ENCODE peak calls at places on chromosomes 6 and 20, in ten cellular contexts. One of them, this sample, is unnamed.

GRCh38 chr6:83215131-83216047 is 22.2 kb downstream of the RWDD2A start:
- DNase-seq in choroid plexus epithelial cell: peak
- DNase-seq in GM12878: peak
- DNase-seq in H7: no peak
- DNase-seq in stimulated activated CD8-positive, alpha-beta memory T cell treated with anti-CD3 and anti-CD28 coated beads, Interleukin-7, amount 100 ng/mL, for 48 hours: no peak
- DNase-seq in fibroblast of pulmonary artery: peak
- DNase-seq in stimulated activated naive CD8-positive, alpha-beta T cell treated with anti-CD3 and anti-CD28 coated beads, Interleukin-15, amount 100 ng/mL, for 72 hours: peak
- DNase-seq in tibial artery: peak
- DNase-seq in hypothalamus: no peak
- DNase-seq in AG20443: peak
- DNase-seq in this sample: peak

GRCh38 chr6:71533939-71534379 is 245.3 kb downstream of the OGFRL1 start:
- DNase-seq in choroid plexus epithelial cell: peak
- DNase-seq in GM12878: no peak
- DNase-seq in H7: peak
- DNase-seq in stimulated activated CD8-positive, alpha-beta memory T cell treated with anti-CD3 and anti-CD28 coated beads, Interleukin-7, amount 100 ng/mL, for 48 hours: no peak
- DNase-seq in fibroblast of pulmonary artery: peak
- DNase-seq in stimulated activated naive CD8-positive, alpha-beta T cell treated with anti-CD3 and anti-CD28 coated beads, Interleukin-15, amount 100 ng/mL, for 72 hours: no peak
- DNase-seq in tibial artery: no peak
- DNase-seq in hypothalamus: no peak
- DNase-seq in AG20443: peak
- DNase-seq in this sample: no peak

GRCh38 chr6:37783831-37784584 is 35.5 kb upstream of the ZFAND3 start:
- DNase-seq in choroid plexus epithelial cell: peak
- DNase-seq in GM12878: no peak
- DNase-seq in H7: peak
- DNase-seq in stimulated activated CD8-positive, alpha-beta memory T cell treated with anti-CD3 and anti-CD28 coated beads, Interleukin-7, amount 100 ng/mL, for 48 hours: no peak
- DNase-seq in fibroblast of pulmonary artery: peak
- DNase-seq in stimulated activated naive CD8-positive, alpha-beta T cell treated with anti-CD3 and anti-CD28 coated beads, Interleukin-15, amount 100 ng/mL, for 72 hours: peak
- DNase-seq in tibial artery: peak
- DNase-seq in hypothalamus: no peak
- DNase-seq in AG20443: peak
- DNase-seq in this sample: no peak

GRCh38 chr6:29974901-29975560 is 32.7 kb downstream of the HLA-A start:
- DNase-seq in choroid plexus epithelial cell: no peak
- DNase-seq in GM12878: no peak
- DNase-seq in H7: peak
- DNase-seq in stimulated activated CD8-positive, alpha-beta memory T cell treated with anti-CD3 and anti-CD28 coated beads, Interleukin-7, amount 100 ng/mL, for 48 hours: no peak
- DNase-seq in fibroblast of pulmonary artery: no peak
- DNase-seq in stimulated activated naive CD8-positive, alpha-beta T cell treated with anti-CD3 and anti-CD28 coated beads, Interleukin-15, amount 100 ng/mL, for 72 hours: no peak
- DNase-seq in tibial artery: no peak
- DNase-seq in hypothalamus: no peak
- DNase-seq in AG20443: no peak
- DNase-seq in this sample: no peak

GRCh38 chr6:24574809-24575208 is 71.2 kb downstream of the KIAA0319 start:
- DNase-seq in choroid plexus epithelial cell: peak
- DNase-seq in GM12878: no peak
- DNase-seq in H7: no peak
- DNase-seq in stimulated activated CD8-positive, alpha-beta memory T cell treated with anti-CD3 and anti-CD28 coated beads, Interleukin-7, amount 100 ng/mL, for 48 hours: no peak
- DNase-seq in fibroblast of pulmonary artery: no peak
- DNase-seq in stimulated activated naive CD8-positive, alpha-beta T cell treated with anti-CD3 and anti-CD28 coated beads, Interleukin-15, amount 100 ng/mL, for 72 hours: no peak
- DNase-seq in tibial artery: peak
- DNase-seq in hypothalamus: no peak
- DNase-seq in AG20443: no peak
- DNase-seq in this sample: no peak

GRCh38 chr6:144343736-144344428 is 58.7 kb downstream of the UTRN start:
- DNase-seq in choroid plexus epithelial cell: no peak
- DNase-seq in GM12878: peak
- DNase-seq in H7: no peak
- DNase-seq in stimulated activated CD8-positive, alpha-beta memory T cell treated with anti-CD3 and anti-CD28 coated beads, Interleukin-7, amount 100 ng/mL, for 48 hours: no peak
- DNase-seq in fibroblast of pulmonary artery: peak
- DNase-seq in stimulated activated naive CD8-positive, alpha-beta T cell treated with anti-CD3 and anti-CD28 coated beads, Interleukin-15, amount 100 ng/mL, for 72 hours: peak
- DNase-seq in tibial artery: no peak
- DNase-seq in hypothalamus: no peak
- DNase-seq in AG20443: no peak
- DNase-seq in this sample: no peak

GRCh38 chr20:20411382-20411781 is 43.5 kb downstream of the INSM1 start:
- DNase-seq in choroid plexus epithelial cell: no peak
- DNase-seq in GM12878: no peak
- DNase-seq in H7: no peak
- DNase-seq in stimulated activated CD8-positive, alpha-beta memory T cell treated with anti-CD3 and anti-CD28 coated beads, Interleukin-7, amount 100 ng/mL, for 48 hours: no peak
- DNase-seq in fibroblast of pulmonary artery: no peak
- DNase-seq in stimulated activated naive CD8-positive, alpha-beta T cell treated with anti-CD3 and anti-CD28 coated beads, Interleukin-15, amount 100 ng/mL, for 72 hours: no peak
- DNase-seq in tibial artery: no peak
- DNase-seq in hypothalamus: no peak
- DNase-seq in AG20443: no peak
- DNase-seq in this sample: no peak

GRCh38 chr6:14026831-14027539 is 90.6 kb upstream of the CD83 start:
- DNase-seq in choroid plexus epithelial cell: no peak
- DNase-seq in GM12878: no peak
- DNase-seq in H7: no peak
- DNase-seq in stimulated activated CD8-positive, alpha-beta memory T cell treated with anti-CD3 and anti-CD28 coated beads, Interleukin-7, amount 100 ng/mL, for 48 hours: no peak
- DNase-seq in fibroblast of pulmonary artery: no peak
- DNase-seq in stimulated activated naive CD8-positive, alpha-beta T cell treated with anti-CD3 and anti-CD28 coated beads, Interleukin-15, amount 100 ng/mL, for 72 hours: no peak
- DNase-seq in tibial artery: no peak
- DNase-seq in hypothalamus: no peak
- DNase-seq in AG20443: peak
- DNase-seq in this sample: no peak

GRCh38 chr6:131673184-131673583 is 28.0 kb downstream of the OR2A4 start:
- DNase-seq in choroid plexus epithelial cell: no peak
- DNase-seq in GM12878: no peak
- DNase-seq in H7: no peak
- DNase-seq in stimulated activated CD8-positive, alpha-beta memory T cell treated with anti-CD3 and anti-CD28 coated beads, Interleukin-7, amount 100 ng/mL, for 48 hours: no peak
- DNase-seq in fibroblast of pulmonary artery: no peak
- DNase-seq in stimulated activated naive CD8-positive, alpha-beta T cell treated with anti-CD3 and anti-CD28 coated beads, Interleukin-15, amount 100 ng/mL, for 72 hours: no peak
- DNase-seq in tibial artery: no peak
- DNase-seq in hypothalamus: no peak
- DNase-seq in AG20443: no peak
- DNase-seq in this sample: no peak

GRCh38 chr6:149443411-149444181 is 41.2 kb downstream of the ZC3H12D start:
- DNase-seq in choroid plexus epithelial cell: peak
- DNase-seq in GM12878: no peak
- DNase-seq in H7: no peak
- DNase-seq in stimulated activated CD8-positive, alpha-beta memory T cell treated with anti-CD3 and anti-CD28 coated beads, Interleukin-7, amount 100 ng/mL, for 48 hours: no peak
- DNase-seq in fibroblast of pulmonary artery: peak
- DNase-seq in stimulated activated naive CD8-positive, alpha-beta T cell treated with anti-CD3 and anti-CD28 coated beads, Interleukin-15, amount 100 ng/mL, for 72 hours: no peak
- DNase-seq in tibial artery: no peak
- DNase-seq in hypothalamus: no peak
- DNase-seq in AG20443: no peak
- DNase-seq in this sample: no peak

GRCh38 chr6:36961441-36962430 is 7.2 kb downstream of the PI16 start:
- DNase-seq in choroid plexus epithelial cell: no peak
- DNase-seq in GM12878: no peak
- DNase-seq in H7: no peak
- DNase-seq in stimulated activated CD8-positive, alpha-beta memory T cell treated with anti-CD3 and anti-CD28 coated beads, Interleukin-7, amount 100 ng/mL, for 48 hours: no peak
- DNase-seq in fibroblast of pulmonary artery: no peak
- DNase-seq in stimulated activated naive CD8-positive, alpha-beta T cell treated with anti-CD3 and anti-CD28 coated beads, Interleukin-15, amount 100 ng/mL, for 72 hours: no peak
- DNase-seq in tibial artery: no peak
- DNase-seq in hypothalamus: no peak
- DNase-seq in AG20443: no peak
- DNase-seq in this sample: no peak

GRCh38 chr6:148200302-148200701 is 142.3 kb upstream of the SASH1 start:
- DNase-seq in choroid plexus epithelial cell: peak
- DNase-seq in GM12878: no peak
- DNase-seq in H7: peak
- DNase-seq in stimulated activated CD8-positive, alpha-beta memory T cell treated with anti-CD3 and anti-CD28 coated beads, Interleukin-7, amount 100 ng/mL, for 48 hours: no peak
- DNase-seq in fibroblast of pulmonary artery: no peak
- DNase-seq in stimulated activated naive CD8-positive, alpha-beta T cell treated with anti-CD3 and anti-CD28 coated beads, Interleukin-15, amount 100 ng/mL, for 72 hours: no peak
- DNase-seq in tibial artery: no peak
- DNase-seq in hypothalamus: no peak
- DNase-seq in AG20443: peak
- DNase-seq in this sample: no peak

GRCh38 chr20:19757487-19757972 is 528 bp upstream of the RIN2 start:
- DNase-seq in choroid plexus epithelial cell: peak
- DNase-seq in GM12878: no peak
- DNase-seq in H7: peak
- DNase-seq in stimulated activated CD8-positive, alpha-beta memory T cell treated with anti-CD3 and anti-CD28 coated beads, Interleukin-7, amount 100 ng/mL, for 48 hours: no peak
- DNase-seq in fibroblast of pulmonary artery: peak
- DNase-seq in stimulated activated naive CD8-positive, alpha-beta T cell treated with anti-CD3 and anti-CD28 coated beads, Interleukin-15, amount 100 ng/mL, for 72 hours: no peak
- DNase-seq in tibial artery: peak
- DNase-seq in hypothalamus: peak
- DNase-seq in AG20443: peak
- DNase-seq in this sample: peak

GRCh38 chr6:21022343-21023107 is 488.3 kb downstream of the CDKAL1 start:
- DNase-seq in choroid plexus epithelial cell: peak
- DNase-seq in GM12878: peak
- DNase-seq in H7: no peak
- DNase-seq in stimulated activated CD8-positive, alpha-beta memory T cell treated with anti-CD3 and anti-CD28 coated beads, Interleukin-7, amount 100 ng/mL, for 48 hours: no peak
- DNase-seq in fibroblast of pulmonary artery: peak
- DNase-seq in stimulated activated naive CD8-positive, alpha-beta T cell treated with anti-CD3 and anti-CD28 coated beads, Interleukin-15, amount 100 ng/mL, for 72 hours: no peak
- DNase-seq in tibial artery: no peak
- DNase-seq in hypothalamus: no peak
- DNase-seq in AG20443: no peak
- DNase-seq in this sample: no peak

GRCh38 chr6:126180585-126180984 is 159.3 kb upstream of the CENPW start:
- DNase-seq in choroid plexus epithelial cell: peak
- DNase-seq in GM12878: peak
- DNase-seq in H7: no peak
- DNase-seq in stimulated activated CD8-positive, alpha-beta memory T cell treated with anti-CD3 and anti-CD28 coated beads, Interleukin-7, amount 100 ng/mL, for 48 hours: peak
- DNase-seq in fibroblast of pulmonary artery: peak
- DNase-seq in stimulated activated naive CD8-positive, alpha-beta T cell treated with anti-CD3 and anti-CD28 coated beads, Interleukin-15, amount 100 ng/mL, for 72 hours: no peak
- DNase-seq in tibial artery: no peak
- DNase-seq in hypothalamus: no peak
- DNase-seq in AG20443: peak
- DNase-seq in this sample: no peak

GRCh38 chr6:156991971-156992370 is 214.8 kb downstream of the ARID1B start:
- DNase-seq in choroid plexus epithelial cell: peak
- DNase-seq in GM12878: no peak
- DNase-seq in H7: no peak
- DNase-seq in stimulated activated CD8-positive, alpha-beta memory T cell treated with anti-CD3 and anti-CD28 coated beads, Interleukin-7, amount 100 ng/mL, for 48 hours: no peak
- DNase-seq in fibroblast of pulmonary artery: no peak
- DNase-seq in stimulated activated naive CD8-positive, alpha-beta T cell treated with anti-CD3 and anti-CD28 coated beads, Interleukin-15, amount 100 ng/mL, for 72 hours: no peak
- DNase-seq in tibial artery: no peak
- DNase-seq in hypothalamus: no peak
- DNase-seq in AG20443: no peak
- DNase-seq in this sample: no peak

GRCh38 chr6:27650620-27651370 is 177.9 kb upstream of the ZNF184 start:
- DNase-seq in choroid plexus epithelial cell: peak
- DNase-seq in GM12878: no peak
- DNase-seq in H7: peak
- DNase-seq in stimulated activated CD8-positive, alpha-beta memory T cell treated with anti-CD3 and anti-CD28 coated beads, Interleukin-7, amount 100 ng/mL, for 48 hours: peak
- DNase-seq in fibroblast of pulmonary artery: peak
- DNase-seq in stimulated activated naive CD8-positive, alpha-beta T cell treated with anti-CD3 and anti-CD28 coated beads, Interleukin-15, amount 100 ng/mL, for 72 hours: peak
- DNase-seq in tibial artery: no peak
- DNase-seq in hypothalamus: no peak
- DNase-seq in AG20443: no peak
- DNase-seq in this sample: no peak

GRCh38 chr20:63884506-63885263 is 10.2 kb upstream of the DNAJC5 start:
- DNase-seq in choroid plexus epithelial cell: no peak
- DNase-seq in GM12878: no peak
- DNase-seq in H7: peak
- DNase-seq in stimulated activated CD8-positive, alpha-beta memory T cell treated with anti-CD3 and anti-CD28 coated beads, Interleukin-7, amount 100 ng/mL, for 48 hours: no peak
- DNase-seq in fibroblast of pulmonary artery: no peak
- DNase-seq in stimulated activated naive CD8-positive, alpha-beta T cell treated with anti-CD3 and anti-CD28 coated beads, Interleukin-15, amount 100 ng/mL, for 72 hours: no peak
- DNase-seq in tibial artery: no peak
- DNase-seq in hypothalamus: no peak
- DNase-seq in AG20443: no peak
- DNase-seq in this sample: no peak

GRCh38 chr20:38635721-38636285 is 34.2 kb downstream of the ARHGAP40 start:
- DNase-seq in choroid plexus epithelial cell: peak
- DNase-seq in GM12878: no peak
- DNase-seq in H7: peak
- DNase-seq in stimulated activated CD8-positive, alpha-beta memory T cell treated with anti-CD3 and anti-CD28 coated beads, Interleukin-7, amount 100 ng/mL, for 48 hours: no peak
- DNase-seq in fibroblast of pulmonary artery: peak
- DNase-seq in stimulated activated naive CD8-positive, alpha-beta T cell treated with anti-CD3 and anti-CD28 coated beads, Interleukin-15, amount 100 ng/mL, for 72 hours: no peak
- DNase-seq in tibial artery: no peak
- DNase-seq in hypothalamus: no peak
- DNase-seq in AG20443: no peak
- DNase-seq in this sample: no peak

GRCh38 chr6:13357551-13358075 is 29.3 kb upstream of the TBC1D7 start:
- DNase-seq in choroid plexus epithelial cell: peak
- DNase-seq in GM12878: no peak
- DNase-seq in H7: peak
- DNase-seq in stimulated activated CD8-positive, alpha-beta memory T cell treated with anti-CD3 and anti-CD28 coated beads, Interleukin-7, amount 100 ng/mL, for 48 hours: no peak
- DNase-seq in fibroblast of pulmonary artery: peak
- DNase-seq in stimulated activated naive CD8-positive, alpha-beta T cell treated with anti-CD3 and anti-CD28 coated beads, Interleukin-15, amount 100 ng/mL, for 72 hours: no peak
- DNase-seq in tibial artery: no peak
- DNase-seq in hypothalamus: no peak
- DNase-seq in AG20443: peak
- DNase-seq in this sample: no peak

GRCh38 chr20:50313223-50313820 is 122.7 kb downstream of the CEBPB start:
- DNase-seq in choroid plexus epithelial cell: peak
- DNase-seq in GM12878: no peak
- DNase-seq in H7: no peak
- DNase-seq in stimulated activated CD8-positive, alpha-beta memory T cell treated with anti-CD3 and anti-CD28 coated beads, Interleukin-7, amount 100 ng/mL, for 48 hours: no peak
- DNase-seq in fibroblast of pulmonary artery: peak
- DNase-seq in stimulated activated naive CD8-positive, alpha-beta T cell treated with anti-CD3 and anti-CD28 coated beads, Interleukin-15, amount 100 ng/mL, for 72 hours: no peak
- DNase-seq in tibial artery: no peak
- DNase-seq in hypothalamus: no peak
- DNase-seq in AG20443: peak
- DNase-seq in this sample: no peak

GRCh38 chr20:40651121-40651520 is 37.9 kb downstream of the MAFB start:
- DNase-seq in choroid plexus epithelial cell: peak
- DNase-seq in GM12878: no peak
- DNase-seq in H7: no peak
- DNase-seq in stimulated activated CD8-positive, alpha-beta memory T cell treated with anti-CD3 and anti-CD28 coated beads, Interleukin-7, amount 100 ng/mL, for 48 hours: no peak
- DNase-seq in fibroblast of pulmonary artery: peak
- DNase-seq in stimulated activated naive CD8-positive, alpha-beta T cell treated with anti-CD3 and anti-CD28 coated beads, Interleukin-15, amount 100 ng/mL, for 72 hours: no peak
- DNase-seq in tibial artery: no peak
- DNase-seq in hypothalamus: no peak
- DNase-seq in AG20443: no peak
- DNase-seq in this sample: no peak

GRCh38 chr20:60381643-60382400 is 423.6 kb downstream of the CDH26 start:
- DNase-seq in choroid plexus epithelial cell: peak
- DNase-seq in GM12878: no peak
- DNase-seq in H7: no peak
- DNase-seq in stimulated activated CD8-positive, alpha-beta memory T cell treated with anti-CD3 and anti-CD28 coated beads, Interleukin-7, amount 100 ng/mL, for 48 hours: no peak
- DNase-seq in fibroblast of pulmonary artery: no peak
- DNase-seq in stimulated activated naive CD8-positive, alpha-beta T cell treated with anti-CD3 and anti-CD28 coated beads, Interleukin-15, amount 100 ng/mL, for 72 hours: no peak
- DNase-seq in tibial artery: no peak
- DNase-seq in hypothalamus: no peak
- DNase-seq in AG20443: no peak
- DNase-seq in this sample: no peak

GRCh38 chr6:158095031-158095430 is 73.0 kb downstream of the SERAC1 start:
- DNase-seq in choroid plexus epithelial cell: peak
- DNase-seq in GM12878: no peak
- DNase-seq in H7: no peak
- DNase-seq in stimulated activated CD8-positive, alpha-beta memory T cell treated with anti-CD3 and anti-CD28 coated beads, Interleukin-7, amount 100 ng/mL, for 48 hours: no peak
- DNase-seq in fibroblast of pulmonary artery: no peak
- DNase-seq in stimulated activated naive CD8-positive, alpha-beta T cell treated with anti-CD3 and anti-CD28 coated beads, Interleukin-15, amount 100 ng/mL, for 72 hours: no peak
- DNase-seq in tibial artery: no peak
- DNase-seq in hypothalamus: no peak
- DNase-seq in AG20443: no peak
- DNase-seq in this sample: no peak

GRCh38 chr6:21987501-21987957 is 309.3 kb downstream of the PRL start:
- DNase-seq in choroid plexus epithelial cell: peak
- DNase-seq in GM12878: peak
- DNase-seq in H7: peak
- DNase-seq in stimulated activated CD8-positive, alpha-beta memory T cell treated with anti-CD3 and anti-CD28 coated beads, Interleukin-7, amount 100 ng/mL, for 48 hours: peak
- DNase-seq in fibroblast of pulmonary artery: peak
- DNase-seq in stimulated activated naive CD8-positive, alpha-beta T cell treated with anti-CD3 and anti-CD28 coated beads, Interleukin-15, amount 100 ng/mL, for 72 hours: no peak
- DNase-seq in tibial artery: peak
- DNase-seq in hypothalamus: no peak
- DNase-seq in AG20443: peak
- DNase-seq in this sample: no peak

GRCh38 chr6:106473807-106474206 is 113.3 kb downstream of the CRYBG1 start:
- DNase-seq in choroid plexus epithelial cell: peak
- DNase-seq in GM12878: no peak
- DNase-seq in H7: no peak
- DNase-seq in stimulated activated CD8-positive, alpha-beta memory T cell treated with anti-CD3 and anti-CD28 coated beads, Interleukin-7, amount 100 ng/mL, for 48 hours: no peak
- DNase-seq in fibroblast of pulmonary artery: peak
- DNase-seq in stimulated activated naive CD8-positive, alpha-beta T cell treated with anti-CD3 and anti-CD28 coated beads, Interleukin-15, amount 100 ng/mL, for 72 hours: no peak
- DNase-seq in tibial artery: no peak
- DNase-seq in hypothalamus: no peak
- DNase-seq in AG20443: no peak
- DNase-seq in this sample: no peak

GRCh38 chr6:166496460-166496859 is 90.0 kb downstream of the RAMACL start:
- DNase-seq in choroid plexus epithelial cell: no peak
- DNase-seq in GM12878: no peak
- DNase-seq in H7: no peak
- DNase-seq in stimulated activated CD8-positive, alpha-beta memory T cell treated with anti-CD3 and anti-CD28 coated beads, Interleukin-7, amount 100 ng/mL, for 48 hours: no peak
- DNase-seq in fibroblast of pulmonary artery: no peak
- DNase-seq in stimulated activated naive CD8-positive, alpha-beta T cell treated with anti-CD3 and anti-CD28 coated beads, Interleukin-15, amount 100 ng/mL, for 72 hours: no peak
- DNase-seq in tibial artery: no peak
- DNase-seq in hypothalamus: no peak
- DNase-seq in AG20443: no peak
- DNase-seq in this sample: no peak

GRCh38 chr20:38059832-38060231 is 26.3 kb downstream of the RPRD1B start:
- DNase-seq in choroid plexus epithelial cell: no peak
- DNase-seq in GM12878: no peak
- DNase-seq in H7: no peak
- DNase-seq in stimulated activated CD8-positive, alpha-beta memory T cell treated with anti-CD3 and anti-CD28 coated beads, Interleukin-7, amount 100 ng/mL, for 48 hours: no peak
- DNase-seq in fibroblast of pulmonary artery: no peak
- DNase-seq in stimulated activated naive CD8-positive, alpha-beta T cell treated with anti-CD3 and anti-CD28 coated beads, Interleukin-15, amount 100 ng/mL, for 72 hours: no peak
- DNase-seq in tibial artery: no peak
- DNase-seq in hypothalamus: no peak
- DNase-seq in AG20443: no peak
- DNase-seq in this sample: no peak

This sample was measured in suprapubic skin.